ENCODE peak calls at places on chromosomes 7 and 10, in eight cellular contexts. K is suprapubic skin, L is heart right ventricle, B is fibroblast of lung, W is esophagus muscularis mucosa, A is MM.1S, Z is tibial artery, Y is GM12878. I is an unnamed sample.

GRCh38 chr10:118901409-118901808 is 128.1 kb upstream of the NANOS1 start:
- DNase-seq in K (no peak), L (no peak), B (no peak), W (peak), A (no peak), Z (no peak), Y (no peak), I (no peak)

GRCh38 chr10:36711371-36711770 is 414.0 kb upstream of the ANKRD30A start:
- DNase-seq in K (no peak), L (no peak), B (no peak), W (no peak), A (no peak), Z (no peak), Y (no peak), I (no peak)

GRCh38 chr7:158950914-158951635 is 94.7 kb downstream of the DYNC2I1 start:
- DNase-seq in K (no peak), L (no peak), B (peak), W (no peak), A (no peak), Z (no peak), Y (no peak), I (no peak)

GRCh38 chr10:99694171-99694570 is 34.9 kb downstream of the ENTPD7 start:
- DNase-seq in K (no peak), L (no peak), B (peak), W (no peak), A (no peak), Z (no peak), Y (no peak), I (no peak)

GRCh38 chr10:3467052-3467906 is 294.7 kb upstream of the PITRM1 start:
- DNase-seq in K (peak), L (peak), B (peak), W (peak), A (no peak), Z (peak), Y (no peak), I (no peak)

GRCh38 chr10:93068411-93069244 is 5.1 kb upstream of the CYP26A1 start:
- DNase-seq in K (no peak), L (no peak), B (peak), W (peak), A (no peak), Z (no peak), Y (no peak), I (no peak)

GRCh38 chr7:151426486-151426905 is 13.4 kb downstream of the CRYGN start:
- DNase-seq in K (no peak), L (peak), B (peak), W (no peak), A (no peak), Z (peak), Y (no peak), I (no peak)

GRCh38 chr7:611281-611810 is 91.7 kb upstream of the PDGFA start:
- DNase-seq in K (no peak), L (no peak), B (no peak), W (no peak), A (no peak), Z (no peak), Y (no peak), I (no peak)

GRCh38 chr10:125159486-125159931 is 854 bp downstream of the CTBP2 start:
- DNase-seq in K (no peak), L (peak), B (no peak), W (no peak), A (no peak), Z (no peak), Y (no peak), I (no peak)

GRCh38 chr10:111875760-111876159 is 307.8 kb downstream of the GPAM start:
- DNase-seq in K (no peak), L (no peak), B (no peak), W (no peak), A (no peak), Z (no peak), Y (no peak), I (no peak)

GRCh38 chr7:103447073-103447960 is 1.3 kb upstream of the SLC26A5 start:
- DNase-seq in K (no peak), L (no peak), B (peak), W (no peak), A (peak), Z (no peak), Y (no peak), I (peak)

GRCh38 chr10:31129261-31129660 is 97.6 kb upstream of the ZNF438 start:
- DNase-seq in K (no peak), L (no peak), B (peak), W (no peak), A (no peak), Z (peak), Y (no peak), I (no peak)

GRCh38 chr7:106065560-106066500 is 46.3 kb downstream of the SYPL1 start:
- DNase-seq in K (no peak), L (no peak), B (no peak), W (peak), A (no peak), Z (no peak), Y (no peak), I (no peak)

GRCh38 chr7:149874644-149875028 is 867 bp downstream of the ATP6V0E2 start:
- DNase-seq in K (no peak), L (no peak), B (no peak), W (no peak), A (no peak), Z (no peak), Y (no peak), I (no peak)
- H3K4me3 ChIP-seq in K (peak), L (peak), B (peak), W (peak), A (peak), Z (peak), Y (peak), I (peak)

DNA sequence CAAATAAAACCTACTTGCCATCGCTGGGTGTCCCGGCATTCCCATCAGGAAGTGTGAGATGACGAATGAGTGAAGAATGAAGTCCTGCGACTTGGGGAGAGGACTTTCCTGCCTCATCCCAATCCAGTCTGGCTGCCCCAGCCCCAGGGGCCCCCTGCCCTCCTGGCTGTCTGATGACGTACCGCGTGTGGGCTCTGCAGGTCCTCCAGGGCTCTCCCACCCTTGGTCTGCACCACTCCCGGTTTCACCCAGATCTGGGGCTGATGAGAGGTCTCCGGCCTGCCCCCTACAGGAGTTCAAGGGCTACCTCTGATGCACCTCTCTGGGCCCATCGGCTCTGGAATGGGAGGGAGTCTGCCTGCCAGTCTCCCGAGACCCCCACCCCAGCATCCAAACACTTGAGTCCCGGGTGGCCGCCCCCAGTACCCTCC is 9.8 kb downstream of the ATP6V1F start:
- DNase-seq in K (no peak), L (no peak), B (no peak), W (no peak), A (no peak), Z (no peak), Y (no peak), I (no peak)
- TF ChIP-seq CTCF in K (no peak), L (no peak), B (no peak), W (no peak), A (peak), Z (no peak), Y (peak), I (peak)

GRCh38 chr10:117165557-117166419 is 27.7 kb upstream of the VAX1 start:
- DNase-seq in K (peak), L (peak), B (peak), W (no peak), A (no peak), Z (peak), Y (no peak), I (no peak)

GRCh38 chr10:117168729-117169128 is 28.6 kb upstream of the KCNK18 start:
- DNase-seq in K (no peak), L (no peak), B (no peak), W (no peak), A (no peak), Z (no peak), Y (no peak), I (no peak)

GRCh38 chr10:117166420-117167345 is 28.6 kb upstream of the VAX1 start:
- DNase-seq in K (no peak), L (no peak), B (no peak), W (no peak), A (no peak), Z (no peak), Y (no peak), I (no peak)

GRCh38 chr10:117168135-117168674 is 29.1 kb upstream of the KCNK18 start:
- DNase-seq in K (peak), L (peak), B (no peak), W (no peak), A (peak), Z (peak), Y (no peak), I (peak)

GRCh38 chr10:117167346-117168134 is 29.5 kb upstream of the VAX1 start:
- DNase-seq in K (no peak), L (no peak), B (no peak), W (no peak), A (no peak), Z (no peak), Y (no peak), I (no peak)
- H3K4me3 ChIP-seq in K (peak), L (peak), B (no peak), W (peak), A (no peak), Z (peak), Y (no peak), I (no peak)

GRCh38 chr7:50584386-50584785 is 19.2 kb upstream of the DDC start:
- DNase-seq in K (no peak), L (no peak), B (no peak), W (no peak), A (no peak), Z (no peak), Y (no peak), I (no peak)
- TF ChIP-seq CTCF in K (no peak), L (no peak), B (no peak), W (no peak), A (no peak), Z (no peak), Y (no peak), I (no peak)

GRCh38 chr7:116805100-116805544 is 57.3 kb upstream of the CAPZA2 start:
- DNase-seq in K (no peak), L (no peak), B (peak), W (no peak), A (no peak), Z (no peak), Y (no peak), I (no peak)
- H3K4me3 ChIP-seq in K (no peak), L (no peak), B (no peak), W (no peak), A (no peak), Z (no peak), Y (no peak), I (no peak)

DNA sequence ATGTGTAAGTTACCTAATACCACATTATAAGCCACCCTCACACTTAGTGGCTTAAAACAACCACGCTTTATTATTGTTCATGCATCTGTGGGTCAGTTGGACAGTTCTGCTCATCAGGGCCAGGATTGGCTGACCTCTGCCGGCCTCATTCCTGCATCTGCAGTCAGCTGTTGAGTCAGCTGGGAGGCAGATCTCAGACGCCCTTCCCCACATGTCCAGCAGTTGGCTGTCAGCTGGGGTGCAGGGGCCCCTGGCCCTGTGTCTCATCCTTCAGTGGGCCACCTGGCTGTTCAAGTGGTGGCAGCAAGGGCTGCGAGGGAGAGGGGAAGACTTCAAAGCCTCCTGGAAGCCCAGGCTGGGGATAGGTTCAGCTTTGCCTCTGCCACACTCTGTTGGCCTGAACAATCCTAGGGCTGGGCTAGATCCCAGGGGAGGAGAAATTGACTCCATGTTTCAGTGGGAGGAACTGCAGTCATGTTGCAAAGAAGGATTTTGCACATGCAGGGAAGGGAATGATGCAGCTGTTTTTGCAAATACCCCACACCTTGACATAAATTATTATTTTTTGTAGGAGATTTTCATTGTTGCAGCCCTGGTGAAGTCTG is 33.1 kb downstream of the TACR2 start:
- DNase-seq in K (no peak), L (peak), B (peak), W (no peak), A (no peak), Z (no peak), Y (no peak), I (no peak)
- TF ChIP-seq CTCF in K (no peak), L (no peak), B (peak), W (no peak), A (no peak), Z (no peak), Y (no peak), I (no peak)

GRCh38 chr7:27147211-27148030 is at the start of gene HOXA6:
- DNase-seq in K (peak), L (no peak), B (peak), W (no peak), A (no peak), Z (peak), Y (no peak), I (no peak)

GRCh38 chr7:27148031-27148775 is 629 bp upstream of the HOXA6 start:
- DNase-seq in K (peak), L (no peak), B (peak), W (no peak), A (no peak), Z (peak), Y (no peak), I (no peak)

GRCh38 chr7:27150568-27151340 is 1.6 kb downstream of the HOXA3 start:
- DNase-seq in K (peak), L (peak), B (peak), W (no peak), A (peak), Z (peak), Y (no peak), I (peak)

GRCh38 chr7:27149817-27150567 is 2.4 kb downstream of the HOXA3 start:
- DNase-seq in K (peak), L (no peak), B (no peak), W (no peak), A (no peak), Z (peak), Y (no peak), I (no peak)

GRCh38 chr7:27148776-27149641 is 1.4 kb upstream of the HOXA6 start:
- DNase-seq in K (no peak), L (no peak), B (peak), W (no peak), A (no peak), Z (peak), Y (no peak), I (no peak)
- H3K4me3 ChIP-seq in K (peak), L (no peak), B (peak), W (no peak), A (no peak), Z (peak), Y (no peak), I (no peak)

DNA sequence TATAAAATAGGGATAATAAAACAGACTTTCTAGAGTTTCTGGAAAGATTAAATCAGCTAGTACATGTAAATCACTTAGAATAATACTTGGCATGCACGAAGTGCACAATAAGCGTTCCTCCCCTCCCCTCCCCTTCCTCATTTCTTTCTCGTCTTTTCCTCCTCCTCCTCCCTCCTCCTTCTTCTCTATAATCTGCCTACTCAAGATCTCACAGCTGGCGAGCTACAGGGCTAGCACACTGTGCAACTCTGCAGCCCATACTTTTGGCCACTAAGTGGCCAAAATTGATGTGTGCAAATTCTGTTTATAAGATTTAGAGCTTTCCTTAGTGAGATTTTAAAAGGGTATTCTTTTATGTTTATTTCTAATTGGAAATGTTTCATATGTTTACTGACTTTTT is 565.3 kb downstream of the PHTF2 start:
- DNase-seq in K (no peak), L (no peak), B (no peak), W (no peak), A (no peak), Z (no peak), Y (no peak), I (no peak)
- TF ChIP-seq CTCF in K (no peak), L (no peak), B (peak), W (no peak), A (no peak), Z (no peak), Y (no peak), I (no peak)